ENCODE peak calls at places on chromosomes 3 and 15, in nine cellular contexts. O is neural progenitor cell, X is brain microvascular endothelial cell, G is psoas muscle, R is OCI-LY7, Z is kidney, Y is right lobe of liver, I is K562, K is kidney epithelial cell. C is an unnamed sample. For H3K36me3, the result is how much of the 10 kb centered on the place peaks cover.

GRCh38 chr15:39444729-39445470 is 136.0 kb upstream of the THBS1 start:
- DNase-seq in G (peak), O (peak), Z (peak), R (no peak), Y (no peak), X (no peak), K (no peak), I (no peak), C (no peak)

GRCh38 chr3:128786434-128787020 is 60.5 kb downstream of the RAB7A start:
- DNase-seq in G (no peak), Y (no peak), R (no peak), I (no peak), K (no peak), Z (no peak), X (peak), O (no peak), C (no peak)

GRCh38 chr3:29335438-29335837 is 54.6 kb downstream of the RBMS3 start:
- DNase-seq in O (peak), X (peak), I (no peak), R (no peak), Y (peak), Z (peak), G (peak), K (peak), C (no peak)

GRCh38 chr3:11167590-11167989 is 13.3 kb downstream of the HRH1 start:
- DNase-seq in I (no peak), Y (no peak), Z (no peak), X (no peak), G (no peak), O (no peak), K (no peak), R (no peak), C (no peak)

GRCh38 chr3:41223078-41223477 is 23.8 kb downstream of the CTNNB1 start:
- DNase-seq in Z (no peak), Y (no peak), R (no peak), K (no peak), X (no peak), I (no peak), G (no peak), O (no peak), C (no peak)

GRCh38 chr15:71776304-71776703 is 34.0 kb upstream of the NR2E3 start:
- DNase-seq in Z (no peak), O (no peak), K (no peak), R (no peak), G (no peak), I (no peak), X (no peak), Y (no peak), C (no peak)

GRCh38 chr3:96430019-96430541 is 384.3 kb upstream of the EPHA6 start:
- DNase-seq in R (no peak), G (no peak), K (no peak), O (no peak), X (no peak), I (no peak), Z (no peak), Y (no peak), C (no peak)

GRCh38 chr3:45048244-45048643 is 22.1 kb downstream of the CLEC3B start:
- DNase-seq in K (no peak), O (no peak), X (no peak), I (no peak), Y (no peak), G (no peak), Z (no peak), R (no peak), C (no peak)

GRCh38 chr3:108062051-108062450 is 28.8 kb downstream of the CD47 start:
- DNase-seq in X (no peak), G (no peak), Z (no peak), O (no peak), K (no peak), R (peak), I (no peak), Y (no peak), C (no peak)

GRCh38 chr15:56957812-56958406 is 39.5 kb downstream of the TCF12 start:
- DNase-seq in I (no peak), K (no peak), Y (no peak), R (no peak), X (no peak), Z (no peak), G (no peak), O (peak), C (no peak)

GRCh38 chr3:70736009-70736408 is 423.6 kb upstream of the MDFIC2 start:
- DNase-seq in X (no peak), R (no peak), Z (no peak), G (no peak), Y (no peak), K (no peak), O (no peak), I (no peak), C (no peak)

GRCh38 chr3:39412668-39413260 is 6.2 kb downstream of the RPSA start:
- DNase-seq in O (no peak), K (no peak), Y (no peak), G (no peak), R (no peak), I (no peak), X (no peak), Z (no peak), C (no peak)
- H3K36me3 ChIP-seq in O (under half), K (under half), Y (under half), G (half or more), R (half or more), I (half or more), X (half or more), Z (under half), C (half or more)

GRCh38 chr15:78007965-78008886 is 69.3 kb downstream of the TBC1D2B start:
- DNase-seq in O (no peak), G (peak), Y (peak), X (peak), K (no peak), R (no peak), I (no peak), Z (peak), C (no peak)

GRCh38 chr15:78007211-78007956 is 70.1 kb downstream of the TBC1D2B start:
- DNase-seq in I (no peak), O (no peak), Z (no peak), G (no peak), Y (no peak), X (no peak), R (no peak), K (no peak), C (no peak)

GRCh38 chr15:78016860-78017259 is 60.7 kb downstream of the TBC1D2B start:
- DNase-seq in G (no peak), O (no peak), Z (no peak), Y (peak), K (no peak), R (no peak), I (no peak), X (no peak), C (no peak)

GRCh38 chr15:78010112-78010511 is 67.4 kb downstream of the TBC1D2B start:
- DNase-seq in G (no peak), K (no peak), O (no peak), R (no peak), X (no peak), Y (peak), Z (no peak), I (no peak), C (no peak)

GRCh38 chr15:78012643-78013077 is 64.9 kb downstream of the TBC1D2B start:
- DNase-seq in Z (no peak), Y (peak), O (no peak), X (no peak), R (no peak), I (no peak), K (no peak), G (no peak), C (no peak)
- H3K36me3 ChIP-seq in Z (under half), Y (under half), O (under half), X (half or more), R (half or more), I (under half), K (under half), G (half or more), C (half or more)

GRCh38 chr3:196643761-196644160 is 4.3 kb downstream of the NRROS start:
- DNase-seq in X (no peak), Y (no peak), O (no peak), K (no peak), Z (peak), G (no peak), R (no peak), I (no peak), C (no peak)
- H3K36me3 ChIP-seq in X (under half), Y (under half), O (under half), K (under half), Z (under half), G (under half), R (under half), I (under half), C (under half)

GRCh38 chr3:124131158-124132115 is 139.5 kb upstream of the ROPN1 start:
- DNase-seq in O (no peak), I (no peak), Y (no peak), R (no peak), K (peak), X (no peak), Z (no peak), G (peak), C (peak)
- H3K36me3 ChIP-seq in O (under half), I (under half), Y (under half), R (under half), K (under half), X (under half), Z (under half), G (under half), C (under half)

DNA sequence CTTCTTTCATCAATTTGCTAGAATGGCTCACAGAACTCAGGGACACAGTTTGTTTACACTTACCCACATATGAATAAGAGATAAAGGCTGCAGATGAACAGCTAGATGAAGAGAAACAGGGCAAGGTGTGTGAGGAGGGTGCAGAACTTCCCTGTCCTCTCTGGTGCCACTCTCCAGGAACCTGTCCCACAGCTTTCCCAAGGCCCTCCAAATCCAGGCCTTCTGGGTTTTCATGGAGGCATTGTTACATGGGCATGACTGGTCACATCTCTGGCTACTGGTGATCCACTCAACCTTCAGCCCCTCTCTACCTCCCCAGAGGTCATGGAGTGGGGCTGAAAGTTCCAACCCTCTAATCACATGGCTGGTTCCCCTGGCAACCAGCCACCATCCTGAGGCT is 73.6 kb downstream of the ITGB5 start:
- DNase-seq in Y (no peak), K (no peak), X (no peak), R (no peak), I (no peak), Z (no peak), G (no peak), O (no peak), C (no peak)
- H3K36me3 ChIP-seq in Y (under half), K (under half), X (under half), R (under half), I (under half), Z (under half), G (under half), O (under half), C (under half)

DNA sequence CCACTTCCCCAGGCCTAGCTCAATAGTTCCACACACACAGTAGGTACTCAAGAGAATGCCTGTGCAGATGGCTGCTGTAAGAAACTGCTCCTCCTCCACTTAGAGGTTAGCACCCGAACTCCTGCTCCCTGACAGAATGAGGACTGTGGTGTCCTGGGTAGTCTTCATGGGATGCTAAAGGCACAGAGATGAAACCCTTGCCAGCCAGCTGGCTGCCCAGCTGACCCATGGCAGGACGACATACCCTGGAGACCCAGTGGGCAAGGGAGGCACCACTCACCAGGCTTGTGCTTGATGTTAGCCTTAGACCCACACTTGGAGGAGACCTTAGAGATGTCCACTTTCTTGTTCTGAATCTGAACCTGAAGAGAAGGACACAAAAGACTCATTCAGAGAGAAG is 54.2 kb downstream of the DHX30 start:
- DNase-seq in R (no peak), I (no peak), K (no peak), X (no peak), G (no peak), Y (no peak), O (no peak), Z (peak), C (no peak)
- H3K36me3 ChIP-seq in R (under half), I (half or more), K (under half), X (half or more), G (half or more), Y (under half), O (under half), Z (under half), C (half or more)